ENCODE peak calls at places on chromosomes 16 and 17, in nine cellular contexts. One of them, this sample, is unnamed.

GRCh38 chr16:30458561-30459394 is 13.1 kb upstream of the SEPHS2 start:
- DNase-seq in MM.1S: no peak
- DNase-seq in neural progenitor cell: no peak
- DNase-seq in PC-3: no peak
- DNase-seq in HCT116: no peak
- DNase-seq in H9: no peak
- DNase-seq in H1: no peak
- DNase-seq in IMR-90: no peak
- DNase-seq in endothelial cell of umbilical vein: no peak
- DNase-seq in this sample: no peak

GRCh38 chr17:31597646-31598387 is 206.3 kb downstream of the RAB11FIP4 start:
- DNase-seq in H1: no peak
- DNase-seq in IMR-90: no peak
- DNase-seq in PC-3: no peak
- DNase-seq in endothelial cell of umbilical vein: no peak
- DNase-seq in HCT116: no peak
- DNase-seq in MM.1S: no peak
- DNase-seq in H9: no peak
- DNase-seq in neural progenitor cell: no peak
- DNase-seq in this sample: no peak

GRCh38 chr17:12431188-12431587 is 234.5 kb upstream of the MYOCD start:
- DNase-seq in IMR-90: no peak
- DNase-seq in H9: no peak
- DNase-seq in endothelial cell of umbilical vein: no peak
- DNase-seq in neural progenitor cell: no peak
- DNase-seq in HCT116: no peak
- DNase-seq in MM.1S: no peak
- DNase-seq in H1: no peak
- DNase-seq in PC-3: no peak
- DNase-seq in this sample: no peak

GRCh38 chr16:28180660-28181556 is 30.9 kb downstream of the XPO6 start:
- DNase-seq in IMR-90: peak
- DNase-seq in H1: no peak
- DNase-seq in neural progenitor cell: no peak
- DNase-seq in PC-3: no peak
- DNase-seq in H9: no peak
- DNase-seq in endothelial cell of umbilical vein: peak
- DNase-seq in HCT116: no peak
- DNase-seq in MM.1S: no peak
- DNase-seq in this sample: peak

GRCh38 chr16:9409753-9410493 is 318.5 kb downstream of the HAPSTR1 start:
- DNase-seq in MM.1S: no peak
- DNase-seq in IMR-90: no peak
- DNase-seq in endothelial cell of umbilical vein: no peak
- DNase-seq in H9: no peak
- DNase-seq in neural progenitor cell: no peak
- DNase-seq in HCT116: no peak
- DNase-seq in H1: no peak
- DNase-seq in PC-3: no peak
- DNase-seq in this sample: no peak

GRCh38 chr16:61146429-61146828 is 889.8 kb downstream of the CDH8 start:
- DNase-seq in PC-3: no peak
- DNase-seq in IMR-90: no peak
- DNase-seq in MM.1S: peak
- DNase-seq in H1: no peak
- DNase-seq in H9: no peak
- DNase-seq in HCT116: no peak
- DNase-seq in neural progenitor cell: no peak
- DNase-seq in endothelial cell of umbilical vein: no peak
- DNase-seq in this sample: no peak

GRCh38 chr16:22970191-22970845 is 156.4 kb downstream of the HS3ST2 start:
- DNase-seq in PC-3: no peak
- DNase-seq in IMR-90: no peak
- DNase-seq in endothelial cell of umbilical vein: no peak
- DNase-seq in HCT116: no peak
- DNase-seq in MM.1S: no peak
- DNase-seq in H9: no peak
- DNase-seq in H1: no peak
- DNase-seq in neural progenitor cell: peak
- DNase-seq in this sample: no peak

GRCh38 chr17:62109378-62109902 is 44.4 kb upstream of the MED13 start:
- DNase-seq in MM.1S: peak
- DNase-seq in H9: peak
- DNase-seq in H1: peak
- DNase-seq in endothelial cell of umbilical vein: peak
- DNase-seq in PC-3: peak
- DNase-seq in neural progenitor cell: peak
- DNase-seq in IMR-90: peak
- DNase-seq in HCT116: peak
- DNase-seq in this sample: peak

GRCh38 chr16:74448990-74449389 is 27.7 kb upstream of the CLEC18B start:
- DNase-seq in MM.1S: no peak
- DNase-seq in neural progenitor cell: no peak
- DNase-seq in PC-3: peak
- DNase-seq in IMR-90: peak
- DNase-seq in H9: no peak
- DNase-seq in H1: no peak
- DNase-seq in HCT116: peak
- DNase-seq in endothelial cell of umbilical vein: peak
- DNase-seq in this sample: peak

GRCh38 chr17:1473170-1473569 is 17.1 kb upstream of the CRK start:
- DNase-seq in H9: peak
- DNase-seq in PC-3: no peak
- DNase-seq in HCT116: no peak
- DNase-seq in endothelial cell of umbilical vein: no peak
- DNase-seq in neural progenitor cell: no peak
- DNase-seq in MM.1S: no peak
- DNase-seq in H1: no peak
- DNase-seq in IMR-90: no peak
- DNase-seq in this sample: no peak

GRCh38 chr17:79608729-79609039 is 2.2 kb downstream of the RBFOX3 start:
- DNase-seq in HCT116: no peak
- DNase-seq in PC-3: no peak
- DNase-seq in H1: no peak
- DNase-seq in H9: no peak
- DNase-seq in neural progenitor cell: no peak
- DNase-seq in IMR-90: no peak
- DNase-seq in MM.1S: no peak
- DNase-seq in endothelial cell of umbilical vein: no peak
- DNase-seq in this sample: no peak

GRCh38 chr17:17236295-17237025 is 508 bp downstream of the FLCN start:
- DNase-seq in IMR-90: peak
- DNase-seq in neural progenitor cell: peak
- DNase-seq in PC-3: peak
- DNase-seq in endothelial cell of umbilical vein: peak
- DNase-seq in HCT116: no peak
- DNase-seq in MM.1S: no peak
- DNase-seq in H1: no peak
- DNase-seq in H9: no peak
- DNase-seq in this sample: peak

GRCh38 chr17:17239832-17240231 is 2.9 kb upstream of the FLCN start:
- DNase-seq in neural progenitor cell: no peak
- DNase-seq in H1: no peak
- DNase-seq in MM.1S: peak
- DNase-seq in endothelial cell of umbilical vein: no peak
- DNase-seq in PC-3: no peak
- DNase-seq in HCT116: no peak
- DNase-seq in IMR-90: no peak
- DNase-seq in H9: no peak
- DNase-seq in this sample: no peak

GRCh38 chr17:17241656-17242055 is 4.7 kb upstream of the FLCN start:
- DNase-seq in IMR-90: no peak
- DNase-seq in H1: no peak
- DNase-seq in HCT116: no peak
- DNase-seq in H9: no peak
- DNase-seq in endothelial cell of umbilical vein: no peak
- DNase-seq in MM.1S: no peak
- DNase-seq in PC-3: no peak
- DNase-seq in neural progenitor cell: no peak
- DNase-seq in this sample: no peak

GRCh38 chr17:17235212-17236174 is 1.5 kb downstream of the FLCN start:
- DNase-seq in endothelial cell of umbilical vein: peak
- DNase-seq in neural progenitor cell: no peak
- DNase-seq in H9: no peak
- DNase-seq in H1: no peak
- DNase-seq in HCT116: no peak
- DNase-seq in PC-3: peak
- DNase-seq in IMR-90: peak
- DNase-seq in MM.1S: no peak
- DNase-seq in this sample: peak

GRCh38 chr17:17237026-17237799 is at the start of gene FLCN:
- DNase-seq in MM.1S: peak
- DNase-seq in H9: peak
- DNase-seq in IMR-90: peak
- DNase-seq in H1: peak
- DNase-seq in HCT116: peak
- DNase-seq in PC-3: peak
- DNase-seq in neural progenitor cell: peak
- DNase-seq in endothelial cell of umbilical vein: peak
- DNase-seq in this sample: peak
- H3K9ac ChIP-seq in MM.1S: peak
- H3K9ac ChIP-seq in H9: peak
- H3K9ac ChIP-seq in IMR-90: peak
- H3K9ac ChIP-seq in H1: peak
- H3K9ac ChIP-seq in HCT116: peak
- H3K9ac ChIP-seq in PC-3: peak
- H3K9ac ChIP-seq in neural progenitor cell: peak
- H3K9ac ChIP-seq in endothelial cell of umbilical vein: peak
- H3K9ac ChIP-seq in this sample: peak

GRCh38 chr16:62194828-62195227 is 158.6 kb upstream of the CDH8 start:
- DNase-seq in H9: no peak
- DNase-seq in HCT116: no peak
- DNase-seq in PC-3: peak
- DNase-seq in endothelial cell of umbilical vein: no peak
- DNase-seq in neural progenitor cell: no peak
- DNase-seq in H1: no peak
- DNase-seq in MM.1S: no peak
- DNase-seq in IMR-90: no peak
- DNase-seq in this sample: no peak
- TF ChIP-seq CTCF in H9: peak
- TF ChIP-seq CTCF in HCT116: no peak
- TF ChIP-seq CTCF in PC-3: peak
- TF ChIP-seq CTCF in endothelial cell of umbilical vein: no peak
- TF ChIP-seq CTCF in neural progenitor cell: peak
- TF ChIP-seq CTCF in H1: no peak
- TF ChIP-seq CTCF in MM.1S: peak
- TF ChIP-seq CTCF in IMR-90: no peak
- TF ChIP-seq CTCF in this sample: no peak

DNA sequence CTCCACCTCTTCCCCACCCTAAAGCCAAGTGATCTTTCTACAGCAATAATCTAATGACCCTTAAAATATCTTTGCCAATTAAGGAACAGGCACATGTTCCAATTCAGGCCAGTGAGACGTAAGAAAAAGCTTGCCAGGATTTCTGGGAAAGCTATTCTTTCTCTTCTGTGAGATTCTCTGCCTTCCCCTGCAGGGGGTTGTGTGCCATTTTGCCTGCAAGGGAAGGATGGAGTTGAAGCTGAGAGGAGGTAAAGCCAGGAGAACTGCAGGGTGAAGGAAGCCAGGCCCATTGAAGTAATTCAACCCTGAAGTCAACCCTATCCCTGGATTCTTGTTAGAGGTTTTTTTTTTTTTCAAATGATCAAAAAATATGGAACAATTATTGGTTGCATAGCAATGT is 9.0 kb upstream of the LPO start:
- DNase-seq in H1: no peak
- DNase-seq in neural progenitor cell: no peak
- DNase-seq in IMR-90: no peak
- DNase-seq in PC-3: no peak
- DNase-seq in endothelial cell of umbilical vein: no peak
- DNase-seq in HCT116: no peak
- DNase-seq in MM.1S: no peak
- DNase-seq in H9: no peak
- DNase-seq in this sample: no peak
- H3K9ac ChIP-seq in H1: no peak
- H3K9ac ChIP-seq in neural progenitor cell: no peak
- H3K9ac ChIP-seq in IMR-90: no peak
- H3K9ac ChIP-seq in PC-3: no peak
- H3K9ac ChIP-seq in endothelial cell of umbilical vein: no peak
- H3K9ac ChIP-seq in HCT116: no peak
- H3K9ac ChIP-seq in MM.1S: no peak
- H3K9ac ChIP-seq in H9: no peak
- H3K9ac ChIP-seq in this sample: no peak

GRCh38 chr16:51147776-51148673 is 3.0 kb downstream of the SALL1 start:
- DNase-seq in H1: peak
- DNase-seq in endothelial cell of umbilical vein: no peak
- DNase-seq in PC-3: no peak
- DNase-seq in MM.1S: no peak
- DNase-seq in H9: no peak
- DNase-seq in neural progenitor cell: peak
- DNase-seq in IMR-90: no peak
- DNase-seq in HCT116: no peak
- DNase-seq in this sample: no peak

GRCh38 chr16:51149251-51149661 is 1.8 kb downstream of the SALL1 start:
- DNase-seq in HCT116: no peak
- DNase-seq in endothelial cell of umbilical vein: no peak
- DNase-seq in H9: no peak
- DNase-seq in neural progenitor cell: peak
- DNase-seq in MM.1S: no peak
- DNase-seq in PC-3: no peak
- DNase-seq in IMR-90: no peak
- DNase-seq in H1: no peak
- DNase-seq in this sample: no peak

GRCh38 chr16:51144203-51144602 is 6.9 kb downstream of the SALL1 start:
- DNase-seq in H9: no peak
- DNase-seq in endothelial cell of umbilical vein: no peak
- DNase-seq in HCT116: no peak
- DNase-seq in H1: no peak
- DNase-seq in neural progenitor cell: no peak
- DNase-seq in MM.1S: no peak
- DNase-seq in IMR-90: no peak
- DNase-seq in PC-3: no peak
- DNase-seq in this sample: no peak

GRCh38 chr16:51148674-51149228 is 2.3 kb downstream of the SALL1 start:
- DNase-seq in PC-3: no peak
- DNase-seq in MM.1S: no peak
- DNase-seq in H9: no peak
- DNase-seq in neural progenitor cell: no peak
- DNase-seq in IMR-90: no peak
- DNase-seq in H1: no peak
- DNase-seq in endothelial cell of umbilical vein: no peak
- DNase-seq in HCT116: no peak
- DNase-seq in this sample: peak

DNA sequence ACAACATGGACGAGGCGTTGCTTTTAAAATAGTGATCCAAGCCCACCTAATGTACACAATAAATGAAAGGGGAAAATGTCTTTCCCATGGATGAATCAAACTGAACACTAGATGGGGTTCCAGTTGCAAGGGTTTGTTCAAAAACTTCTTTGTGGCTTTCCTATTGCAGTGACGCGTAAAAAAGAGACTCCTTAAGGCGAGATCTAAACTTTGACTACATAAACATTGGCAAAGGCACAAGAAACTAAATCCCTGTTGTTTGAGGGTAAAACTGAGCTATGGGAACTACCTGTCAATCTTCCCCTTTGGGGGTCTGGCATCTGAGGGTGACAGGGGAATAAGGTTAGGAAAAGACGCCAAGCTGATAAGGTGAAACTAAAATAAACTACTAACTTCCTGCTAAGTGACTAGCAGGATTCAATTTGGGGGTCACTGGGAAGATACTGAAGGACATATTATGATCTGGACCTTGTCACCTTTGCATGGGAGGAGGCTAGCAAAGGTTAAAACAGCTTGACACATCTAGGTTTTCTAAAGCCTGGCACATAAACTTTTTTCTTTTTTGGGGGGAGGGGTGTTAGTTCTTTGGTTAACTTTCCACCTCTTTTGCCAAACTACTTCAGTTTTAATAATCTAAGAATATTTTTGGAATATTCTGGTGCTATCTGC is 4.7 kb downstream of the SALL1 start:
- DNase-seq in IMR-90: peak
- DNase-seq in H1: peak
- DNase-seq in H9: no peak
- DNase-seq in PC-3: no peak
- DNase-seq in HCT116: no peak
- DNase-seq in neural progenitor cell: peak
- DNase-seq in endothelial cell of umbilical vein: no peak
- DNase-seq in MM.1S: no peak
- DNase-seq in this sample: peak
- TF ChIP-seq CTCF in IMR-90: peak
- TF ChIP-seq CTCF in H1: no peak
- TF ChIP-seq CTCF in H9: peak
- TF ChIP-seq CTCF in PC-3: no peak
- TF ChIP-seq CTCF in HCT116: no peak
- TF ChIP-seq CTCF in neural progenitor cell: peak
- TF ChIP-seq CTCF in endothelial cell of umbilical vein: no peak
- TF ChIP-seq CTCF in MM.1S: no peak
- TF ChIP-seq CTCF in this sample: peak

This sample was measured in fibroblast of lung.